ENCODE peak calls at places on chromosome 17, in six cellular contexts. X is right lobe of liver, C is AG04450, T is cardiac fibroblast, S is left ventricle myocardium inferior, Y is ascending aorta. M is an unnamed sample.

GRCh38 chr17:57989011-57989345 is 924 bp upstream of the VEZF1 start:
- DNase-seq in C (no peak), S (no peak), Y (no peak), X (no peak), T (peak), M (no peak)

GRCh38 chr17:2701161-2701995 is 10.2 kb downstream of the CLUH start:
- DNase-seq in T (no peak), X (peak), Y (no peak), S (peak), C (no peak), M (no peak)

GRCh38 chr17:6666077-6666521 is 14.5 kb downstream of the C17orf100 start:
- DNase-seq in S (peak), T (peak), Y (no peak), C (peak), X (peak), M (no peak)

GRCh38 chr17:36196099-36196496 is 460 bp downstream of the CCL3L1 start:
- DNase-seq in Y (no peak), T (no peak), C (no peak), S (no peak), X (no peak), M (no peak)

GRCh38 chr17:74123866-74124265 is 79.6 kb upstream of the RPL38 start:
- DNase-seq in S (no peak), T (no peak), X (no peak), C (no peak), Y (no peak), M (no peak)

GRCh38 chr17:28744104-28744801 is 442 bp downstream of the TRAF4 start:
- DNase-seq in C (no peak), S (peak), Y (no peak), X (peak), T (peak), M (no peak)

GRCh38 chr17:57810740-57811632 is 38.9 kb downstream of the MRPS23 start:
- DNase-seq in T (peak), X (peak), C (no peak), S (peak), Y (no peak), M (no peak)

GRCh38 chr17:40121191-40121885 is 433 bp upstream of the MSL1 start:
- DNase-seq in Y (no peak), C (no peak), X (no peak), S (peak), T (peak), M (no peak)

GRCh38 chr17:4604111-4604644 is 19.8 kb downstream of the SMTNL2 start:
- DNase-seq in T (peak), C (no peak), X (peak), S (peak), Y (no peak), M (no peak)

GRCh38 chr17:62750502-62751349 is 57.4 kb downstream of the MARCHF10 start:
- DNase-seq in S (no peak), Y (no peak), C (no peak), T (no peak), X (no peak), M (no peak)

GRCh38 chr17:41687828-41688640 is 651 bp upstream of the EIF1 start:
- DNase-seq in T (peak), Y (no peak), S (peak), C (no peak), X (peak), M (no peak)

GRCh38 chr17:74746376-74746775 is 2.1 kb upstream of the NHERF1 start:
- DNase-seq in C (no peak), X (no peak), T (peak), S (peak), Y (no peak), M (no peak)

GRCh38 chr17:81018044-81018802 is 16.7 kb upstream of the BAIAP2 start:
- DNase-seq in S (no peak), C (no peak), T (peak), Y (no peak), X (peak), M (no peak)

GRCh38 chr17:15456972-15457722 is 10.3 kb downstream of the CDRT4 start:
- DNase-seq in S (peak), C (peak), Y (no peak), T (peak), X (no peak), M (no peak)

GRCh38 chr17:147796-148740 is 10.7 kb downstream of the SCGB1C2 start:
- DNase-seq in S (peak), T (no peak), Y (no peak), X (peak), C (no peak), M (no peak)

GRCh38 chr17:79159471-79159870 is 84.8 kb downstream of the ENGASE start:
- DNase-seq in X (no peak), T (no peak), C (no peak), Y (no peak), S (no peak), M (no peak)

GRCh38 chr17:17520599-17521232 is 24.5 kb upstream of the RASD1 start:
- DNase-seq in X (no peak), C (no peak), S (no peak), Y (no peak), T (no peak), M (no peak)

DNA sequence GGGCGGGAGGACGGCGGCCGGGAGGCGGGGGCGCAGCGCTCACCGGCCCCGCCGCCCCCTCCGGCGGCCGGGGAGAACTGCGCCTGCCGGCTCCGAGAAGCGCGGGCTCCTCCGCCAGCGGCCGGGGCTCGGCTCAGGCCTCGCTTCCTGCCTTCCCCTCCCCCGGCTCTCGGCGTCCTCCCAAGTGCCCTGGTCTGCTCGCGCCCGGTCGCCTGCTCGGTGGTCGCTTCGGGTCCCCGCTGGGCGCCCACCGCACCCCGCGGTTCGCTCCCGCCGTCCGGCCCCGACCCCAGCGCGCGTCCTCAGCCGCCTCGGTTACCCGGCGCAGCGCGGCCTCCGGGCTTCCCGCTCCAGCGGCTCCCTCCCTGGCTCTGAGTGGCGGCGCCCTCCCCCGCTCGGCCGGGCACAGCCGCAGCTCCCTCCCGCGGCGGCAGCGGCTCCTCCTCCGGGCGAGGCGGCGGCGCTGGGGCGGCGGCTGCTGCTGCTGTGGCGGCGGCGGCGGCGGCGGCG is 294 bp downstream of the UBTF start:
- DNase-seq in X (peak), C (no peak), S (peak), Y (no peak), T (peak), M (no peak)
- TF ChIP-seq CTCF in X (peak), C (peak), S (peak), Y (peak), T (peak), M (peak)

GRCh38 chr17:30375661-30376060 is 3.1 kb upstream of the CPD start:
- DNase-seq in S (no peak), T (peak), X (no peak), C (no peak), Y (no peak), M (no peak)

GRCh38 chr17:30368896-30369720 is 9.6 kb upstream of the CPD start:
- DNase-seq in X (no peak), S (no peak), T (no peak), C (no peak), Y (no peak), M (no peak)

GRCh38 chr17:30369995-30370394 is 8.7 kb upstream of the CPD start:
- DNase-seq in C (no peak), Y (no peak), S (no peak), T (no peak), X (no peak), M (no peak)

GRCh38 chr17:30376621-30377452 is 1.9 kb upstream of the CPD start:
- DNase-seq in S (peak), T (peak), X (no peak), Y (no peak), C (peak), M (no peak)

DNA sequence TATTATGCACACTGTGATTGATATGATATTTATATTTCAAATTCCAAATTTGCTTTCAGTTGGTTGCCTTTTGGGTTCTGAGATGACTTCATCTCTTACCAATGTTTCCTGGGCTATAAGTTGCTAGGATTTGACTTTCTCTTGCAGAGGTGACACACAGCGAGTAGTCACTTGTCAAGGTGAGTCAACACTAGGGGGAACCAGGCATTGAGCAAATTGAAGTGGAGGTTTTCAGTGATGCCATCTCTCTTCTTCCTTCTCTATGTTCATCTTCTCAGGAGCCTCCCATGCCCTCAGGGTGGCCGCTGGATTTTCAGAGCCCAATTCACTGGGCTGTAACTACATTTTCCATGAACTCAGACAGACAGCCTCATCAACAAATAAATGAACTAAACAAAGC is 6.0 kb upstream of the CPD start:
- DNase-seq in T (no peak), S (no peak), C (no peak), X (no peak), Y (no peak), M (no peak)
- TF ChIP-seq CTCF in T (no peak), S (no peak), C (no peak), X (no peak), Y (no peak), M (peak)

DNA sequence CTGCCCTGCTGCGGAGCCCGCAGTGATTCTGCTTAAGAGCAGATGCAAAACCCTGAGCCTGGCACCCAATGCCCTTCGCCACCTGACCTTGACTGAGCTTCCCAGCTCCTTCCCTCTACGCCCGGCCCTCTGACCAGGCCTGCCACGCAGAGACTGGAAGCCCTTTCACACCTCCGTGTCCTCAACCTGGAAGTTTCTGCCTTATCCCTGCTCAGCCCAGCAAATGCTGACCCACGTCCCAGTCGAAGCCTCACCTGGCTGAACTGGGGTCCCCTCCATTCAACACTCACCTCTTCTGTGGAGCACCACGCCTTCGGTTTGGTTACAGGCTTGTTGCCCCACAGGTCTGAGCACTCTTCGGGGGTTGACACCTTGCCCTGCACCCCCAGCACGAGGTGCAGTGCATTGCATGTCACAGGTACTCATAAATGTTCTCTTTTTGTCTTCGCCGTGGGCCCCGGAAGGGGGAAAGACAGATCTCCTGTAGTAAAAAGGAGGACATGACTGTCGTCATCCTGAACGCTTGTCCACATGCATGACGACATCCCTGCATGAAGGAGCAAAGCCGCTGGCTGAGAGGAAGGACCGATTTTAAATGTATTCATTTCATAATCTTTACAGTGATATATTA is 153.6 kb upstream of the TNRC6C start:
- DNase-seq in Y (no peak), C (no peak), S (no peak), X (no peak), T (no peak), M (no peak)
- TF ChIP-seq CTCF in Y (no peak), C (no peak), S (no peak), X (no peak), T (no peak), M (no peak)

GRCh38 chr17:14301279-14301760 is 439 bp downstream of the HS3ST3B1 start:
- DNase-seq in S (peak), Y (no peak), C (no peak), T (no peak), X (no peak), M (no peak)
- TF ChIP-seq CTCF in S (peak), Y (no peak), C (no peak), T (no peak), X (no peak), M (no peak)

GRCh38 chr17:49049265-49049664 is 52.1 kb downstream of the IGF2BP1 start:
- DNase-seq in Y (no peak), X (no peak), T (no peak), C (no peak), S (no peak), M (no peak)

GRCh38 chr17:49053171-49053829 is 56.1 kb downstream of the IGF2BP1 start:
- DNase-seq in X (no peak), S (no peak), C (no peak), Y (no peak), T (no peak), M (no peak)

GRCh38 chr17:49054342-49055092 is 57.3 kb downstream of the IGF2BP1 start:
- DNase-seq in T (no peak), C (no peak), S (no peak), Y (no peak), X (no peak), M (no peak)

GRCh38 chr17:49050611-49051010 is 53.4 kb downstream of the IGF2BP1 start:
- DNase-seq in C (no peak), X (no peak), S (no peak), Y (no peak), T (no peak), M (no peak)

DNA sequence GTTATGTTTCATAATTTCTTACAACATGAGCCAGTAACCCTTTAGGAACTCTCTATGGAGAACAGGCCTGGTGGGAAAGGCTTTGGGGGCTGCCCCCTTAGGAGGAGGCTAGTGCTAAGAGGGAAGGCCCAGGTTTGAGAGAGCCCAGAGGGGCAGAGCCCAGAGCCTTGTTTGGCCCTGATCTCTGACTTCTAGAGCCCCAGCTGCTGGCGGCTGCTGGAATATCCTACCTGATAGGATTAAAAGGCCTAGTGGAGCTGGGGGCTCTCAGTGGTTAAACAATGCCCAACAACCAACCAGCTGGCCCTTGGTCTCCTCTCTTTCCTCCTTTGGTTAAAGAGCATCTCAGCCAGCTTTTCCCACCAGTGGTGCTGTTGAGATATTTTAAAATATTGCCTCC is 54.1 kb downstream of the IGF2BP1 start:
- DNase-seq in X (no peak), C (no peak), S (no peak), Y (no peak), T (no peak), M (no peak)
- TF ChIP-seq CTCF in X (no peak), C (no peak), S (no peak), Y (no peak), T (no peak), M (no peak)

GRCh38 chr17:7820231-7820630 is 13.8 kb upstream of the KDM6B start:
- DNase-seq in T (no peak), S (no peak), C (no peak), X (no peak), Y (no peak), M (no peak)

GRCh38 chr17:7824021-7824924 is 9.7 kb upstream of the KDM6B start:
- DNase-seq in X (no peak), C (no peak), S (no peak), T (no peak), Y (no peak), M (no peak)

GRCh38 chr17:7823581-7824001 is 10.4 kb upstream of the KDM6B start:
- DNase-seq in T (no peak), Y (no peak), X (no peak), C (no peak), S (no peak), M (no peak)

GRCh38 chr17:7822126-7822525 is 11.9 kb upstream of the KDM6B start:
- DNase-seq in S (no peak), C (no peak), Y (no peak), T (no peak), X (no peak), M (no peak)

GRCh38 chr17:7825206-7825980 is 8.6 kb upstream of the KDM6B start:
- DNase-seq in X (no peak), C (no peak), S (no peak), Y (no peak), T (peak), M (no peak)
- TF ChIP-seq CTCF in X (peak), C (no peak), S (peak), Y (no peak), T (peak), M (peak)

DNA sequence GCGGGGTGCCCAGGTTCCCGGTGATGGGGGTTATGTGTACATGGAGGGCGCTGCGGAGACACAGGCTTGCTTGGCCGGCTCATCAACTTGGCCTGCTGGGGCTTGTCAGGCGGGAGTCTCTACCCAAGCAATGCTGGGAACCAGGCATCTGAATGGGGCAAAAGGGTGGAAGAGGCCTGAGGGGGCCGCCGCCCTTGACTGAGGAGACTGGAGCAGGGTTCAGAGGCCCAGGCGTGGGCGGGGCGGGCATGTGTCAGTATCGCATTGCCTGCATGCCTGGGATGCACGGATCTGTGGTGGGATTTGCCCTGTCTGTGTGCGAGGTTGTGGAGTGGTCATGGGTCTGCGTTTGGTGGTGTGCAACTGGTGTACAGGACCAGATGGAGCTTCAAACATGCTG is 21.1 kb downstream of the ARHGAP23 start:
- DNase-seq in C (no peak), S (no peak), Y (no peak), T (peak), X (peak), M (no peak)
- TF ChIP-seq CTCF in C (no peak), S (no peak), Y (no peak), T (no peak), X (no peak), M (no peak)

GRCh38 chr17:29839656-29840055 is 90.4 kb downstream of the SSH2 start:
- DNase-seq in Y (no peak), X (no peak), S (no peak), C (no peak), T (no peak), M (no peak)
- TF ChIP-seq CTCF in Y (no peak), X (no peak), S (no peak), C (no peak), T (no peak), M (no peak)

DNA sequence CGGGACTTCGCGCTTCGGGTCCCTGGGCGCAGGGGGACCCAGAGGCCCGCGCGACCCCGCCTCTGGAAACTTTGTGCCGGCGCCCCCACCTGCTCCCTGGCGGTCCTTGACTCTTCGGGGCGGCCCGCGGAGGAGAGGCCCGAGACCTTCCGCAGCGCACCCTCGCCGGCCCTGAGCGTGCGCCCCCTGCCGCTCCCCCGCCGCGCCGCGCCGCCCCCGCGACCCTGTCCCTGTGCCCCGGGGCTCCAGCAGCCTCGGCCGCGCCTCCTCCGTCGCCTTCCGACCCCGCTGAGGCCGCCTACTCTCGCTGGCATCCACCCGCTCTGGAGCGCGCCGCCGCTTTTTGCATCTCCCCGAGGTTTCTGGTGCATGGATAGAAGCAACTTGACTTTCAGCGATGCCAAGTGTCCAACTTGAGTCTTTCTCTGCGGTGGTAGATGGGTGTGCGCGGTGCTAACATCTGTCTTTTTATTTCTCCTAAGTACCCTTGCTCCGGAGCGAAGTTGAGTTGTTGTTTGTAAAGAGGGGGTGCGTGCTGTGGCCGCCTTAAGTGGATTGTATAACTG is 414 bp downstream of the DUSP14 start:
- DNase-seq in X (peak), T (peak), S (peak), C (no peak), Y (no peak), M (no peak)
- TF ChIP-seq CTCF in X (peak), T (no peak), S (peak), C (peak), Y (peak), M (no peak)